ENCODE peak calls at places on chromosomes 4 and X, in eight cellular contexts. G, I, L, A, T, U, J and V are unnamed samples.

GRCh38 chr4:2432991-2433530 is 14.3 kb downstream of the CFAP99 start:
- DNase-seq in J (peak), A (peak), G (no peak), L (no peak), U (no peak), T (no peak), I (no peak), V (peak)

GRCh38 chrX:96683997-96684338 is 674 bp upstream of the DIAPH2 start:
- DNase-seq in T (no peak), L (no peak), A (no peak), I (no peak), G (no peak), J (no peak), U (no peak), V (no peak)

GRCh38 chrX:30483996-30484395 is 93.6 kb downstream of the TASL start:
- DNase-seq in L (no peak), I (no peak), J (no peak), A (no peak), U (no peak), T (no peak), G (no peak), V (no peak)

GRCh38 chr4:163710158-163710557 is 215.7 kb downstream of the TMA16 start:
- DNase-seq in J (no peak), G (no peak), A (no peak), U (no peak), L (no peak), T (no peak), I (no peak), V (no peak)

GRCh38 chrX:97672138-97672537 is 788.4 kb downstream of the RPA4 start:
- DNase-seq in L (no peak), U (no peak), A (no peak), J (no peak), I (no peak), G (no peak), T (no peak), V (no peak)

GRCh38 chr4:76084542-76084941 is 10.0 kb downstream of the ART3 start:
- DNase-seq in T (no peak), G (no peak), U (no peak), A (no peak), J (no peak), I (no peak), L (no peak), V (no peak)

GRCh38 chrX:19121898-19122640 is at the start of gene ADGRG2:
- DNase-seq in A (peak), G (no peak), J (peak), I (no peak), L (peak), U (no peak), T (peak), V (peak)

GRCh38 chrX:73683236-73683859 is 120.4 kb downstream of the CHIC1 start:
- DNase-seq in I (no peak), A (no peak), U (no peak), L (no peak), T (no peak), J (peak), G (no peak), V (no peak)

GRCh38 chrX:95056901-95057300 is 1382.9 kb downstream of the FAM133A start:
- DNase-seq in U (no peak), J (peak), T (no peak), G (no peak), L (no peak), I (no peak), A (peak), V (no peak)

GRCh38 chr4:148563684-148564083 is 121.5 kb upstream of the NR3C2 start:
- DNase-seq in U (no peak), A (no peak), T (no peak), G (no peak), I (no peak), J (no peak), L (no peak), V (no peak)

GRCh38 chr4:139668036-139668435 is 2.4 kb downstream of the MGST2 start:
- DNase-seq in J (no peak), I (no peak), L (no peak), A (no peak), G (no peak), T (no peak), U (no peak), V (no peak)

GRCh38 chr4:48340276-48340904 is 939 bp upstream of the SLAIN2 start:
- DNase-seq in I (no peak), T (no peak), U (peak), G (no peak), J (peak), A (peak), L (no peak), V (no peak)

GRCh38 chrX:40543661-40544328 is 37.0 kb upstream of the ATP6AP2 start:
- DNase-seq in U (no peak), I (no peak), L (no peak), J (peak), T (peak), G (peak), A (peak), V (no peak)

GRCh38 chrX:39439910-39440733 is 638.9 kb downstream of the MID1IP1 start:
- DNase-seq in L (no peak), U (no peak), A (no peak), I (no peak), J (no peak), G (no peak), T (peak), V (no peak)

GRCh38 chr4:7630559-7631287 is 196.0 kb upstream of the PSAPL1 start:
- DNase-seq in T (no peak), I (peak), J (peak), A (peak), L (peak), U (no peak), G (peak), V (peak)

GRCh38 chr4:3291411-3291968 is 1.3 kb upstream of the RGS12 start:
- DNase-seq in I (no peak), U (no peak), L (no peak), A (no peak), J (no peak), T (peak), G (no peak), V (no peak)

DNA sequence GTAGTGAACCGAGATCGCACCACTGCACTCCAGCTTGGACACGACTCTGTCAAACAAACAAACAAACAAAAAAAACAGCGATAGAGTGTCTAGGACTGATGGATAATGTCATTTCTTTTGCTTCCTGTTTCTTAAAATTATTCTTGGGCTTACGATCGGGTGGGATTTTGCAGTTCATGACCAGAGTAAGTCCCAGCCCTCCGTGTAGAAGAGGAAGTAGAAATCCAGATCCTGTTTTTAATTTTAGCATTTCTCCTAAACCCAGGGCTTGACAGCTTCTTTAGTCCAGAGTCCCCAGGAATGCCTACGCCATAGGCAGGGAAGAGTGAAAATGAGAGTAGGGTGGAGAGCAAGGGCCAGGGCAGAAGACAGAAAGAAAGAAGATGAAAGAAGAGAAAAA is 94.3 kb downstream of the HPRT1 start:
- DNase-seq in A (no peak), J (no peak), U (no peak), L (no peak), T (no peak), G (no peak), I (no peak), V (no peak)
- H3K4me3 ChIP-seq in A (no peak), J (no peak), U (no peak), L (no peak), T (no peak), G (no peak), I (no peak), V (no peak)

DNA sequence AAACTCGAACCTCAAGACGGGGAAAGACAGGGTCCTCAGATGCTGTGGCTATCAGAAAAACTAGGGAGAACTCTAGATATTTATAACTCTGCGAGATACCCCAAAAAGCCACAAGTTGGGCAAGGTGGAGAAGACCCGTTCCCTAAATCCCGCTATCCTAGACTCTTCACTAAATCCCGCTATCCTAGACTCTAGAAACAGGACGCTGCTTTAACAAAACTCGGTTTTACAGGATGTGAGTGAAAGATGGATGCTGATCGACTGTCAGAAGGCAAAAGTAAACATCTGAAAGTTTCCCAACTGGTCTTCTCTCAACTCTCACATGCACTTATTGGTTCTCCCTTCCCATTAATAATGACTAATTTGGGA is 270 bp downstream of the DNAAF6 start:
- DNase-seq in L (no peak), J (no peak), G (no peak), A (no peak), U (no peak), I (no peak), T (no peak), V (no peak)
- H3K4me3 ChIP-seq in L (peak), J (no peak), G (no peak), A (no peak), U (no peak), I (no peak), T (no peak), V (no peak)

GRCh38 chr4:100190643-100191600 is 654 bp upstream of the DDIT4L start:
- DNase-seq in L (no peak), I (no peak), A (peak), T (peak), U (peak), J (peak), G (no peak), V (no peak)
- H3K4me3 ChIP-seq in L (peak), I (peak), A (peak), T (peak), U (peak), J (peak), G (peak), V (peak)

GRCh38 chrX:110012818-110013484 is 10.0 kb downstream of the TMEM164 start:
- DNase-seq in U (no peak), J (no peak), I (no peak), L (no peak), T (no peak), G (no peak), A (no peak), V (no peak)
- H3K4me3 ChIP-seq in U (no peak), J (no peak), I (no peak), L (no peak), T (no peak), G (no peak), A (no peak), V (no peak)

GRCh38 chrX:104854790-104855340 is 288.9 kb downstream of the IL1RAPL2 start:
- DNase-seq in G (no peak), I (no peak), A (no peak), L (no peak), J (peak), T (no peak), U (no peak), V (no peak)
- H3K4me3 ChIP-seq in G (no peak), I (no peak), A (no peak), L (no peak), J (no peak), T (no peak), U (no peak), V (no peak)

GRCh38 chr4:112182604-112183003 is 37.4 kb downstream of the FAM241A start:
- DNase-seq in T (no peak), U (no peak), J (no peak), G (no peak), A (no peak), I (no peak), L (no peak), V (no peak)

GRCh38 chr4:112175840-112176239 is 30.6 kb downstream of the FAM241A start:
- DNase-seq in J (no peak), T (no peak), I (no peak), G (no peak), U (no peak), A (no peak), L (no peak), V (no peak)

GRCh38 chr4:112181358-112182000 is 36.2 kb downstream of the FAM241A start:
- DNase-seq in T (peak), U (no peak), G (no peak), J (no peak), A (no peak), I (no peak), L (no peak), V (no peak)

GRCh38 chr4:112176596-112176995 is 31.3 kb downstream of the FAM241A start:
- DNase-seq in T (no peak), L (no peak), J (no peak), A (no peak), U (no peak), I (no peak), G (no peak), V (no peak)

DNA sequence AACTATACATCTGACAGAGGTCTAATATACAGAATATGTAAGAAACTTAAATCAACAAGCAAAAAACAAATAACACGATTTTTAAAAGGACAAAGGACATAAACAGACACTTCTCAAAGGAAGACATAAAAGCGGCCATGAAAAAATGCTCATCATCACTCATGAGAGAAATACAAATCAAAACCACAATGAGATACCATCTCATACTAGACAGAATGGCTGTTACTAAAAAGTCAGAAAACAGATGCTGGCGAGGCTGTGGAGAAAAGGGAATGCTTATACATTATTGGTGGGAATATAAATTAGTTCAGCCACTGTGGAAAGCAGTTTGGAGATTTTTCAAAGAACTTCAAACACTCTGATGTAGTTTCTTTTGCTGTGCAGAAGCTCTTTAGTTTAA is 33.5 kb downstream of the FAM241A start:
- DNase-seq in I (no peak), J (no peak), L (no peak), U (no peak), A (no peak), T (no peak), G (no peak), V (no peak)
- H3K4me3 ChIP-seq in I (no peak), J (no peak), L (no peak), U (no peak), A (no peak), T (no peak), G (no peak), V (no peak)

GRCh38 chr4:86250616-86251015 is 109.2 kb downstream of the MAPK10 start:
- DNase-seq in J (no peak), I (no peak), A (no peak), L (no peak), U (no peak), G (no peak), T (no peak), V (no peak)
- H3K4me3 ChIP-seq in J (no peak), I (no peak), A (no peak), L (no peak), U (no peak), G (no peak), T (no peak), V (no peak)

DNA sequence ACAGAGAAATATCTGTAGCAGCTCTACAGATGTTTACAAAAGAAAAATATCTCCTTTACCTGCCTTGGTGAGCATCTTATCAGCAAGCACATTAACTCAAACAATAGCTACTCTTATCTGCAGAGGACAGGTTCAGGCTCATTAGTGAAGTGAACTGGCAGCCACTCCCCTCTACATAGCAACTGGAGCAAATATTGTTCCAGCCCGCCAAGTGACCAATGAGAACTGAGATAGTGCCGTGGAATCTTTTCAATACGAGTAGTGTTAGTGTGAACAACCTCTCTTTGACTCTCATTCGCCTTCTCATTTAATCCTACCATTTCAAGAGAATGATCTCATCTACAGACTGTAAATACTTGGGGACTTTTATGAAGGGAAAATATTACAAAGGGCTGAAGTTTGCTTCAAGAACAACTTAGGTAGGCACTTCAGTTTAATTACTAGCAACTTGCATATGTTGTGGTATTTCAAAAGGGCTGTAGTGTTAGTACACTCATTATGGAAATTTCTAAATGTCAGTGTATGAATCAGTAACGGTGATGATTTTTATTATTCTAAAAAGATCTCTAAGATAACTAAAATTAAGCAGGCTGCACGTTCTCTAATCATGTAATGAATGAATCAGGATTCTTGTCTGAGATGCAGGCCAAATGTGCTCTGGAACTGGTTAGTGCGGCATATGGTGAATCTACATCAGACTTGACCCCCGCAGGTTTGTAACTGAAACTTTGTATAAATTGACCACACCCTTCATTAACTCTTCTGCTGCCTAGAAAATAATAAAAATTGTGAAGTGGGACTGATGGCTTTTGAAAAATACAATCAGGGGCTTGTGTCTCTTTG is 72.4 kb downstream of the PALLD start:
- DNase-seq in U (no peak), T (no peak), I (no peak), G (peak), L (no peak), A (no peak), J (no peak), V (no peak)
- H3K4me3 ChIP-seq in U (no peak), T (no peak), I (no peak), G (peak), L (peak), A (no peak), J (no peak), V (peak)